ENCODE peak calls at places on chromosomes 7 and 10, in four cellular contexts. K, V, W and E are unnamed samples.

GRCh38 chr10:70863470-70864160 is 24.8 kb downstream of the PCBD1 start:
- DNase-seq in K (no peak), V (no peak), W (no peak), E (no peak)

GRCh38 chr7:83162402-83163256 is at the start of gene PCLO:
- DNase-seq in K (peak; percentile 91), V (peak; percentile 97), W (peak; percentile 81), E (peak; percentile 99)

GRCh38 chr7:138086585-138087270 is 10.5 kb downstream of the AKR1D1 start:
- DNase-seq in K (no peak), V (no peak), W (no peak), E (no peak)

GRCh38 chr7:36591643-36592042 is 132.7 kb downstream of the AOAH start:
- DNase-seq in K (no peak), V (no peak), W (no peak), E (no peak)

GRCh38 chr7:48411619-48412018 is 240.4 kb downstream of the ABCA13 start:
- DNase-seq in K (peak; percentile 25), V (no peak), W (no peak), E (no peak)

GRCh38 chr7:73707045-73707631 is 12.3 kb downstream of the STX1A start:
- DNase-seq in K (peak; percentile 100), V (peak; percentile 23), W (no peak), E (no peak)

GRCh38 chr7:29038463-29038862 is 80.3 kb upstream of the TRIL start:
- DNase-seq in K (no peak), V (no peak), W (peak; percentile 47), E (no peak)

GRCh38 chr10:60426425-60426824 is 36.8 kb upstream of the ANK3 start:
- DNase-seq in K (peak; percentile 84), V (no peak), W (peak; percentile 94), E (no peak)

GRCh38 chr10:9229702-9230101 is 1175.2 kb downstream of the GATA3 start:
- DNase-seq in K (no peak), V (no peak), W (no peak), E (no peak)

GRCh38 chr10:119030421-119031250 is 1.1 kb downstream of the NANOS1 start:
- DNase-seq in K (no peak), V (no peak), W (peak; percentile 63), E (peak; percentile 78)

GRCh38 chr7:48300301-48300700 is 129.0 kb downstream of the ABCA13 start:
- DNase-seq in K (no peak), V (no peak), W (no peak), E (no peak)

GRCh38 chr7:2353650-2354172 is 916 bp upstream of the EIF3B start:
- DNase-seq in K (no peak), V (peak; percentile 65), W (peak; percentile 92), E (peak; percentile 32)

GRCh38 chr10:124332426-124332825 is 86.3 kb downstream of the OAT start:
- DNase-seq in K (no peak), V (no peak), W (peak; percentile 35), E (no peak)

GRCh38 chr7:73769481-73770001 is 529 bp downstream of the CLDN3 start:
- DNase-seq in K (no peak), V (peak; percentile 82), W (no peak), E (peak; percentile 67)

GRCh38 chr10:35449944-35450343 is 113.6 kb downstream of the CCNY start:
- DNase-seq in K (no peak), V (no peak), W (peak; percentile 53), E (no peak)

GRCh38 chr10:100024741-100025140 is 15.0 kb upstream of the DNMBP start:
- DNase-seq in K (no peak), V (no peak), W (no peak), E (no peak)

GRCh38 chr10:98511861-98512260 is 65.1 kb upstream of the HPS1 start:
- DNase-seq in K (no peak), V (no peak), W (no peak), E (no peak)

GRCh38 chr10:72248477-72249151 is 25.1 kb upstream of the DDIT4 start:
- DNase-seq in K (peak; percentile 28), V (no peak), W (peak; percentile 95), E (peak; percentile 71)

GRCh38 chr10:63573068-63573697 is 52.0 kb downstream of the REEP3 start:
- DNase-seq in K (peak; percentile 33), V (no peak), W (peak; percentile 75), E (no peak)

GRCh38 chr10:114577133-114577532 is 80.9 kb downstream of the ABLIM1 start:
- DNase-seq in K (peak; percentile 75), V (no peak), W (peak; percentile 71), E (no peak)

GRCh38 chr10:29067628-29068027 is 221.2 kb upstream of the LYZL1 start:
- DNase-seq in K (no peak), V (no peak), W (no peak), E (no peak)

GRCh38 chr10:70742537-70743429 is 42.4 kb downstream of the TBATA start:
- DNase-seq in K (peak; percentile 16), V (no peak), W (peak; percentile 51), E (no peak)

GRCh38 chr7:19056305-19056704 is 61.1 kb downstream of the TWIST1 start:
- DNase-seq in K (no peak), V (no peak), W (no peak), E (no peak)

GRCh38 chr10:43355749-43356371 is 15.6 kb upstream of the FXYD4 start:
- DNase-seq in K (peak; percentile 91), V (no peak), W (peak; percentile 26), E (no peak)

GRCh38 chr10:96632974-96633373 is 46.2 kb upstream of the TM9SF3 start:
- DNase-seq in K (no peak), V (no peak), W (no peak), E (no peak)

GRCh38 chr7:33798671-33799325 is 106.5 kb upstream of the BMPER start:
- DNase-seq in K (no peak), V (no peak), W (no peak), E (no peak)

GRCh38 chr7:133936074-133936473 is 191.1 kb upstream of the LRGUK start:
- DNase-seq in K (peak; percentile 60), V (no peak), W (peak; percentile 43), E (no peak)

GRCh38 chr7:42736931-42737330 is 174.9 kb downstream of the C7orf25 start:
- DNase-seq in K (no peak), V (no peak), W (no peak), E (no peak)

GRCh38 chr7:2515424-2516193 is 4.0 kb upstream of the LFNG start:
- DNase-seq in K (peak; percentile 57), V (no peak), W (no peak), E (no peak)

GRCh38 chr10:91296471-91296870 is 76.0 kb downstream of the PCGF5 start:
- DNase-seq in K (peak; percentile 53), V (no peak), W (peak; percentile 60), E (peak; percentile 37)

GRCh38 chr7:156380261-156380660 is 260.3 kb upstream of the RNF32 start:
- DNase-seq in K (no peak), V (no peak), W (no peak), E (no peak)

GRCh38 chr10:123677556-123677955 is 11.4 kb downstream of the GPR26 start:
- DNase-seq in K (no peak), V (no peak), W (no peak), E (no peak)

GRCh38 chr10:15209827-15210509 is 41.5 kb upstream of the NMT2 start:
- DNase-seq in K (peak; percentile 71), V (peak; percentile 9), W (peak; percentile 83), E (peak; percentile 38)

GRCh38 chr10:44070282-44070681 is 314.6 kb downstream of the CXCL12 start:
- DNase-seq in K (no peak), V (no peak), W (no peak), E (no peak)

GRCh38 chr10:17506859-17507471 is 52.6 kb upstream of the ST8SIA6 start:
- DNase-seq in K (no peak), V (no peak), W (no peak), E (no peak)

GRCh38 chr7:94135180-94135579 is 131.0 kb upstream of the BET1 start:
- DNase-seq in K (no peak), V (no peak), W (no peak), E (no peak)

GRCh38 chr7:16411391-16411790 is 9.9 kb downstream of the CRPPA start:
- DNase-seq in K (no peak), V (no peak), W (peak; percentile 24), E (no peak)